ENCODE peak calls at places on chromosomes 7 and 10, in four cellular contexts. H is kidney, W is WERI-Rb-1, I is HCT116. A is an unnamed sample.

GRCh38 chr10:45429790-45430189 is 55.8 kb downstream of the ALOX5 start:
- DNase-seq in W (no peak), H (no peak), I (no peak), A (no peak)

GRCh38 chr10:45460235-45460878 is 86.3 kb downstream of the ALOX5 start:
- DNase-seq in H (no peak), W (no peak), I (no peak), A (no peak)

GRCh38 chr10:90712529-90712928 is 145.3 kb downstream of the HTR7 start:
- DNase-seq in I (no peak), H (no peak), W (no peak), A (no peak)

GRCh38 chr7:76356823-76357222 is 2.0 kb downstream of the YWHAG start:
- DNase-seq in I (no peak), W (no peak), H (no peak), A (peak)

GRCh38 chr10:115856580-115856979 is 416.4 kb downstream of the GFRA1 start:
- DNase-seq in H (no peak), W (no peak), I (no peak), A (peak)

GRCh38 chr7:2510909-2511768 is 8.4 kb upstream of the LFNG start:
- DNase-seq in H (no peak), W (peak), I (no peak), A (no peak)

GRCh38 chr10:77889277-77889903 is 37.2 kb downstream of the DLG5 start:
- DNase-seq in W (peak), H (peak), I (peak), A (no peak)

GRCh38 chr7:144584741-144585140 is 181.2 kb upstream of the NOBOX start:
- DNase-seq in H (no peak), I (no peak), W (no peak), A (no peak)

GRCh38 chr10:35684625-35685024 is 42.5 kb upstream of the FZD8 start:
- DNase-seq in I (no peak), H (no peak), W (no peak), A (no peak)

GRCh38 chr7:2978403-2978802 is 65.3 kb downstream of the CARD11 start:
- DNase-seq in I (no peak), W (no peak), H (peak), A (no peak)

GRCh38 chr7:47947355-47947749 is 914 bp downstream of the PKD1L1 start:
- DNase-seq in H (no peak), W (no peak), I (no peak), A (no peak)
- H3K27ac ChIP-seq in H (no peak), W (no peak), I (no peak), A (no peak)

GRCh38 chr10:103745264-103746247 is 109.8 kb downstream of the SH3PXD2A start:
- DNase-seq in W (no peak), H (no peak), I (peak), A (peak)
- TF ChIP-seq CTCF in W (no peak), H (no peak), I (peak), A (no peak)

DNA sequence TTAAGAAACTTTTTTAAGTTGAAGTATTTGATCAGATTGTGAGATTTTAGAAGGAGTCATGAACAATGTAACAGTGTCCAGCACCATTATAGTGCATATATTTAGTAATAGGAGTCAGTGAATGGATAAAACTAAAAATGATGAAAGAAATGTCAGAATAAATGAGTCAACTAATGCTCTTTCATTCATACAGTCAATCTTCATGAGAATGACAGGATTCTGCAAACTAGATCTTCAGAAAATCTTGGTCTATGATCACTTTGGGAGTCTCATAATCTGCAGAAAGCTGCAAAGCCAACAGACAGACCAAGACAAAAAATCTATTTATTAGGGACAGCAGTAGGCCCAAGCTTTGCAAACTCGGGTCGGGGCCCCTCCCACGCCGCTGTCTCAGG is 710 bp downstream of the RNLS start:
- DNase-seq in I (no peak), W (no peak), H (no peak), A (no peak)
- H3K27ac ChIP-seq in I (no peak), W (no peak), H (peak), A (peak)

GRCh38 chr7:32900415-32900814 is 8.9 kb upstream of the KBTBD2 start:
- DNase-seq in W (no peak), H (no peak), I (no peak), A (no peak)

GRCh38 chr7:32910195-32910594 is 18.6 kb upstream of the KBTBD2 start:
- DNase-seq in H (no peak), I (no peak), W (no peak), A (no peak)

GRCh38 chr7:32901629-32902028 is 10.1 kb upstream of the KBTBD2 start:
- DNase-seq in H (no peak), W (no peak), I (no peak), A (no peak)

DNA sequence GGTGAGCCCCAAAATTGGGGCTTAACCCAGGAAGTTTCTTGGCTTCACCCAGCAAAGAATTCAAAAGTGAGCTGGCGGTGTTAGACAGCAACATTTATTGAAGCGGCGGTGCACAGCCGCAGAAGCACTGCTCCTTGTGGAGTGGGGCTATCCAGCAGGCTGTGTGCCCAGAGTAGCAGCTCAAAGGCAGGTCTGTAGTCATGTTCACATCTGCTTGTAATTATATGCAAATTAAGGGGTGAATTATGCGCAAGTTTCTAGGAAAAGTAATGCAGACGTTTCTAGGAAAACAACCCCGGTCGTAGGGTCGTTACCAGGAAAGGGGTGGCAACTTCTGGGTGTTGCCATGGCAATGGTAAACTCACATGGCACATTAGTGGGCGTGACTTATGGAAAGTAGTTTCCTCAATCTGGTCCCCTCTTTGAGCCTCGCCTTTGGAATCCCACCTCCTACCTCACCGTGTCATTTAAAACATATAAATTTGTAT is 13.7 kb upstream of the KBTBD2 start:
- DNase-seq in H (no peak), W (no peak), I (peak), A (peak)
- TF ChIP-seq CTCF in H (no peak), W (no peak), I (no peak), A (no peak)

GRCh38 chr7:95907337-95907736 is 135.0 kb downstream of the DYNC1I1 start:
- DNase-seq in W (no peak), I (no peak), H (no peak), A (no peak)

GRCh38 chr7:95905165-95905564 is 132.8 kb downstream of the DYNC1I1 start:
- DNase-seq in H (no peak), W (no peak), I (no peak), A (no peak)

GRCh38 chr7:95908499-95908898 is 136.1 kb downstream of the DYNC1I1 start:
- DNase-seq in I (no peak), W (peak), H (no peak), A (no peak)

GRCh38 chr7:95904099-95904498 is 131.7 kb downstream of the DYNC1I1 start:
- DNase-seq in I (no peak), H (no peak), W (no peak), A (no peak)

DNA sequence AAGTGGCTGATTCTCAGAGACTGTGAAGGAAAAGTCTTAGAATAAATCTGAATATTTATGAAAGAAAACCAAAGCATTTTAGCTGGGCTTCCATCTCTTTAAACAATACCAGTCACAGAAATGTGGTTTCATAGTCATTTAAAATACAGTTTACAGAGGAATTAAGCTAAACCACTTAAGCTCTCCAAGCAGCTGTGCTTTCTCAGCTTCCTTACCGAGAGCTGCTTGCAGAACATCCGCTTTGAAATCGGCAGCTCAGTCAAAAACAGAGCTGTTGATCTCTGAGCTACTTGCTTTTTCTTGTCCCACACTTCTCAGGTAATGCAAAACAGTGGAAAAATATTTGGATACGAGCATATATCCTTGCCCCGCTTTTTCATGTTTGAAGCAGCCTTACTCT is 134.5 kb downstream of the DYNC1I1 start:
- DNase-seq in H (no peak), W (peak), I (no peak), A (no peak)
- H3K27ac ChIP-seq in H (no peak), W (peak), I (no peak), A (no peak)

GRCh38 chr10:89665302-89665701 is 20.3 kb upstream of the PANK1 start:
- DNase-seq in W (no peak), H (no peak), I (no peak), A (peak)
- TF ChIP-seq CTCF in W (no peak), H (no peak), I (no peak), A (peak)

DNA sequence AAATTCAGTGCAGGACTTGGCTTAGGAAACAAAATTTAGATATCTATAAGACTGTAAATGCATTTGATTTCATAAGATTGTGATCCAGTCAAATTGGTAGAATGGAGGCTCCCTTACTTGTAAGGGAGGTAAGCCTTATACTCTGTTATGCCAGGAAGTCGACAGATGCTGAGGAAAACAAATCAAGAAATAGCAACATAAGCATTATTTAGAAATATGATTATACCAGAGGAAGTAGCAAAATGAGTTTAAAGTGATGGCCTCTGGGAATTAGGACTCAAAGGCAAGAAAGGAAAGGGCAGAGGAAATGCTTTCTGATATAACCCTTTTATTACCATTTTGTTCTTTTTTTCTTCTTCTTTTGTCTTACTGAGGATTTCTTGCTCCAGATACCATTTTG is 40.5 kb upstream of the MTPAP start:
- DNase-seq in W (no peak), I (no peak), H (no peak), A (no peak)
- H3K27ac ChIP-seq in W (no peak), I (no peak), H (no peak), A (no peak)

GRCh38 chr7:87624628-87625027 is 3.6 kb upstream of the RUNDC3B start:
- DNase-seq in W (no peak), H (no peak), I (no peak), A (no peak)
- TF ChIP-seq CTCF in W (peak), H (peak), I (peak), A (no peak)

DNA sequence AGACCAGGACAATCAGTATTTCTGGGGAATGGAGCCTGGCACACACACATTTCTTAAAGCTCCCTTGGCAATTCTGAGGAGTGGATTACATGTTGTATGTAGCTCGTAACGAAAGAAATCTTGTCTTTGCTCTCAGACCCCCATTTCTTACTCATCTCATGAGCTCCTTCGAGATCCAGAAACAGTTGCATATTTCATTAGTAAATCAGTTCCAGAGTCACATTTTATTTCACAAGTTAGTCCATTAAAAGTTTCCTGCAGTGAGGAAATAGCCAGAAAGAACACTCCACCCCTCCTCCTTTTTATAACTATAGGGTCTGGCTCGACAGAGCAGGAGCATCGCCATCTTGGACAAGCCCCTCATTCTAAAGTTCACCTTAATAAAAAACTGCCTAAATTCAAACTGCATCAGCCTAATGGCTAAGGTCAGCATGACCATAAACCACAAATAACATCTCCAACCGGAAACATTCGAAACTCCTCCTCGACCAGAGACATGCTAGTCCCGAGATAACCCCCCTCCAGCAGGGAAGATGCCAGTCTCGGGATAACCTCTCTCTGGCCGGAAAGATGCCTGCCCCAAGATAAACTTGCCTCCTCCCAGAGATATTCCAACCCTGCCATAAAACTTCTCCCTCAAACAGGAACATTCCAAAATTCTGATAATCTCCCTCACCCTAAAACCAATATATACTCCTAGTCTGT is 7.4 kb downstream of the EGFR start:
- DNase-seq in W (no peak), I (no peak), H (no peak), A (no peak)
- H3K27ac ChIP-seq in W (no peak), I (no peak), H (peak), A (peak)

A was measured in RWPE1.